ENCODE peak calls at places on chromosomes 3 and 15, in five cellular contexts. One of them, this sample, is unnamed.

GRCh38 chr3:115660646-115661442 is 37.5 kb downstream of the GAP43 start:
- DNase-seq in tibial nerve: no peak
- DNase-seq in B cell: no peak
- DNase-seq in DND-41: no peak
- DNase-seq in H9: no peak
- DNase-seq in this sample: no peak

GRCh38 chr3:98655666-98656065 is 62.3 kb upstream of the CPOX start:
- DNase-seq in tibial nerve: no peak
- DNase-seq in B cell: no peak
- DNase-seq in DND-41: no peak
- DNase-seq in H9: no peak
- DNase-seq in this sample: no peak

GRCh38 chr3:41024031-41024836 is 175.1 kb upstream of the CTNNB1 start:
- DNase-seq in tibial nerve: no peak
- DNase-seq in B cell: no peak
- DNase-seq in DND-41: no peak
- DNase-seq in H9: no peak
- DNase-seq in this sample: no peak

GRCh38 chr3:115819785-115820384 is 196.6 kb downstream of the GAP43 start:
- DNase-seq in tibial nerve: peak; percentile 65
- DNase-seq in B cell: peak; percentile 73
- DNase-seq in DND-41: peak; percentile 75
- DNase-seq in H9: peak; percentile 50
- DNase-seq in this sample: peak; percentile 44

GRCh38 chr3:141457624-141458236 is 29.1 kb upstream of the RASA2 start:
- DNase-seq in tibial nerve: no peak
- DNase-seq in B cell: no peak
- DNase-seq in DND-41: no peak
- DNase-seq in H9: no peak
- DNase-seq in this sample: no peak

GRCh38 chr15:65868546-65869126 is 655 bp upstream of the RAB11A start:
- DNase-seq in tibial nerve: no peak
- DNase-seq in B cell: no peak
- DNase-seq in DND-41: no peak
- DNase-seq in H9: no peak
- DNase-seq in this sample: no peak

GRCh38 chr15:78232951-78233350 is 1.4 kb downstream of the ACSBG1 start:
- DNase-seq in tibial nerve: no peak
- DNase-seq in B cell: no peak
- DNase-seq in DND-41: no peak
- DNase-seq in H9: no peak
- DNase-seq in this sample: no peak

GRCh38 chr3:49006591-49007067 is 562 bp upstream of the WDR6 start:
- DNase-seq in tibial nerve: no peak
- DNase-seq in B cell: no peak
- DNase-seq in DND-41: no peak
- DNase-seq in H9: no peak
- DNase-seq in this sample: peak; percentile 39

GRCh38 chr15:67066041-67067021 is 929 bp downstream of the SMAD3 start:
- DNase-seq in tibial nerve: no peak
- DNase-seq in B cell: peak; percentile 39
- DNase-seq in DND-41: no peak
- DNase-seq in H9: no peak
- DNase-seq in this sample: no peak

GRCh38 chr3:188685789-188686188 is 486.0 kb upstream of the TPRG1 start:
- DNase-seq in tibial nerve: no peak
- DNase-seq in B cell: no peak
- DNase-seq in DND-41: no peak
- DNase-seq in H9: no peak
- DNase-seq in this sample: no peak

GRCh38 chr3:43161684-43162512 is 56.0 kb upstream of the POMGNT2 start:
- DNase-seq in tibial nerve: no peak
- DNase-seq in B cell: no peak
- DNase-seq in DND-41: no peak
- DNase-seq in H9: peak; percentile 55
- DNase-seq in this sample: no peak

GRCh38 chr3:69719723-69720122 is 19.5 kb upstream of the MITF start:
- DNase-seq in tibial nerve: no peak
- DNase-seq in B cell: no peak
- DNase-seq in DND-41: no peak
- DNase-seq in H9: no peak
- DNase-seq in this sample: no peak

GRCh38 chr3:122572940-122573412 is 4.5 kb upstream of the PARP15 start:
- DNase-seq in tibial nerve: no peak
- DNase-seq in B cell: peak; percentile 72
- DNase-seq in DND-41: no peak
- DNase-seq in H9: peak; percentile 67
- DNase-seq in this sample: peak; percentile 41
- TF ChIP-seq CTCF in tibial nerve: no peak
- TF ChIP-seq CTCF in B cell: no peak
- TF ChIP-seq CTCF in DND-41: no peak
- TF ChIP-seq CTCF in H9: no peak
- TF ChIP-seq CTCF in this sample: no peak

GRCh38 chr3:155010416-155010815 is 69.7 kb upstream of the MME start:
- DNase-seq in tibial nerve: no peak
- DNase-seq in B cell: no peak
- DNase-seq in DND-41: no peak
- DNase-seq in H9: no peak
- DNase-seq in this sample: no peak

GRCh38 chr3:155015776-155016451 is 64.2 kb upstream of the MME start:
- DNase-seq in tibial nerve: no peak
- DNase-seq in B cell: no peak
- DNase-seq in DND-41: no peak
- DNase-seq in H9: no peak
- DNase-seq in this sample: no peak

GRCh38 chr3:155012584-155012983 is 67.5 kb upstream of the MME start:
- DNase-seq in tibial nerve: no peak
- DNase-seq in B cell: no peak
- DNase-seq in DND-41: no peak
- DNase-seq in H9: no peak
- DNase-seq in this sample: no peak

GRCh38 chr3:155014953-155015352 is 65.2 kb upstream of the MME start:
- DNase-seq in tibial nerve: no peak
- DNase-seq in B cell: no peak
- DNase-seq in DND-41: no peak
- DNase-seq in H9: no peak
- DNase-seq in this sample: no peak

DNA sequence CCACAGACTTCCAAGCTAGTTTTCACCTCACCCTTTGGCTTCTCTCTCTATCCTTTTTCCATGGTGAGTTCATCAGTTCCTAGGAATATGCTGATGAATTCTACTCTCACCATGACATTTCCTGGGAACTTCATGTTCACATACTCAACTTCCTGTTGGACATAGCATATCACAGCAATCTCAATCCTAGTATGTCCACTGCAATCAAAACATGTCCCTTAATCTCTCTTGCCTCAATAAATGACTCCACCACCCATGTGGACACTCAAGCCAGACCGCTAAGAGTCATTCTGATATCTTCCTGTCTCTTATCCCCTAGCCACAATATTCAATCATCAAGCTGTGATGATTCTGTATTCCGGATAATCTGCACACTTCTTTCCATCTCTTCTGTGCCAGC is 66.7 kb upstream of the MME start:
- DNase-seq in tibial nerve: no peak
- DNase-seq in B cell: no peak
- DNase-seq in DND-41: no peak
- DNase-seq in H9: no peak
- DNase-seq in this sample: no peak
- TF ChIP-seq CTCF in tibial nerve: no peak
- TF ChIP-seq CTCF in B cell: no peak
- TF ChIP-seq CTCF in DND-41: no peak
- TF ChIP-seq CTCF in H9: no peak
- TF ChIP-seq CTCF in this sample: no peak

GRCh38 chr3:179825527-179826246 is 172.8 kb downstream of the USP13 start:
- DNase-seq in tibial nerve: no peak
- DNase-seq in B cell: no peak
- DNase-seq in DND-41: no peak
- DNase-seq in H9: no peak
- DNase-seq in this sample: no peak

GRCh38 chr3:179832333-179832854 is 179.6 kb downstream of the USP13 start:
- DNase-seq in tibial nerve: no peak
- DNase-seq in B cell: no peak
- DNase-seq in DND-41: no peak
- DNase-seq in H9: no peak
- DNase-seq in this sample: no peak

GRCh38 chr3:179826247-179826637 is 173.4 kb downstream of the USP13 start:
- DNase-seq in tibial nerve: no peak
- DNase-seq in B cell: no peak
- DNase-seq in DND-41: no peak
- DNase-seq in H9: no peak
- DNase-seq in this sample: no peak

GRCh38 chr3:179828738-179829137 is 175.9 kb downstream of the USP13 start:
- DNase-seq in tibial nerve: no peak
- DNase-seq in B cell: no peak
- DNase-seq in DND-41: no peak
- DNase-seq in H9: no peak
- DNase-seq in this sample: no peak

DNA sequence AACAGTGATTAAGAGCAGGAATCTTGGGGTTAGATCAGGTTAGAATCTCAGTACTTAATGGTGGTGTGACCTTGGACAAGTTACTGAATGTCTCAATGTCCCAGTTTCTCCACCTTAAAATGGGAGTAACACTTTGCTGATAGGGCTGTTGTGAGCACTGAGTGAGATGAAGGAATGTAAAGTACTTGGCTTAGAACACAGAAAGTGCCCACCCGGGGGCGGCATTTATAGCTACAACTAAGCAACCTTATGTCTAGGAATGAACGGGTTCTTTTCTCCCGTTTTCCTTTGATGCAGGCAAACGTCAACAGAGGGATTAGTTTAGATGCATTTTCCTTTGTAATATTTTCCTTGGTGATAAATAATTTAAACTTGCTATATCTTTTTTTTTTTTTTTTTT is 176.6 kb downstream of the USP13 start:
- DNase-seq in tibial nerve: no peak
- DNase-seq in B cell: no peak
- DNase-seq in DND-41: no peak
- DNase-seq in H9: peak; percentile 38
- DNase-seq in this sample: no peak
- TF ChIP-seq CTCF in tibial nerve: no peak
- TF ChIP-seq CTCF in B cell: no peak
- TF ChIP-seq CTCF in DND-41: no peak
- TF ChIP-seq CTCF in H9: no peak
- TF ChIP-seq CTCF in this sample: no peak

GRCh38 chr3:185519021-185519420 is 20.2 kb upstream of the TMEM41A start:
- DNase-seq in tibial nerve: no peak
- DNase-seq in B cell: no peak
- DNase-seq in DND-41: no peak
- DNase-seq in H9: no peak
- DNase-seq in this sample: no peak
- TF ChIP-seq CTCF in tibial nerve: no peak
- TF ChIP-seq CTCF in B cell: no peak
- TF ChIP-seq CTCF in DND-41: no peak
- TF ChIP-seq CTCF in H9: peak; percentile 47
- TF ChIP-seq CTCF in this sample: no peak

GRCh38 chr15:29750754-29751153 is 71.5 kb downstream of the TJP1 start:
- DNase-seq in tibial nerve: no peak
- DNase-seq in B cell: no peak
- DNase-seq in DND-41: no peak
- DNase-seq in H9: no peak
- DNase-seq in this sample: no peak

GRCh38 chr15:29749365-29750086 is 72.7 kb downstream of the TJP1 start:
- DNase-seq in tibial nerve: no peak
- DNase-seq in B cell: no peak
- DNase-seq in DND-41: no peak
- DNase-seq in H9: peak; percentile 28
- DNase-seq in this sample: no peak

GRCh38 chr15:29747837-29748417 is 74.3 kb downstream of the TJP1 start:
- DNase-seq in tibial nerve: no peak
- DNase-seq in B cell: no peak
- DNase-seq in DND-41: no peak
- DNase-seq in H9: no peak
- DNase-seq in this sample: no peak
- TF ChIP-seq CTCF in tibial nerve: peak; percentile 27
- TF ChIP-seq CTCF in B cell: no peak
- TF ChIP-seq CTCF in DND-41: peak; percentile 58
- TF ChIP-seq CTCF in H9: peak; percentile 33
- TF ChIP-seq CTCF in this sample: no peak

GRCh38 chr3:139627759-139628158 is 50.0 kb downstream of the NMNAT3 start:
- DNase-seq in tibial nerve: no peak
- DNase-seq in B cell: no peak
- DNase-seq in DND-41: no peak
- DNase-seq in H9: no peak
- DNase-seq in this sample: no peak

GRCh38 chr3:139630532-139630931 is 47.2 kb downstream of the NMNAT3 start:
- DNase-seq in tibial nerve: no peak
- DNase-seq in B cell: no peak
- DNase-seq in DND-41: no peak
- DNase-seq in H9: no peak
- DNase-seq in this sample: no peak

GRCh38 chr3:139634236-139634635 is 43.5 kb downstream of the NMNAT3 start:
- DNase-seq in tibial nerve: no peak
- DNase-seq in B cell: no peak
- DNase-seq in DND-41: no peak
- DNase-seq in H9: no peak
- DNase-seq in this sample: no peak

GRCh38 chr3:139633511-139633910 is 44.3 kb downstream of the NMNAT3 start:
- DNase-seq in tibial nerve: no peak
- DNase-seq in B cell: no peak
- DNase-seq in DND-41: no peak
- DNase-seq in H9: no peak
- DNase-seq in this sample: no peak

DNA sequence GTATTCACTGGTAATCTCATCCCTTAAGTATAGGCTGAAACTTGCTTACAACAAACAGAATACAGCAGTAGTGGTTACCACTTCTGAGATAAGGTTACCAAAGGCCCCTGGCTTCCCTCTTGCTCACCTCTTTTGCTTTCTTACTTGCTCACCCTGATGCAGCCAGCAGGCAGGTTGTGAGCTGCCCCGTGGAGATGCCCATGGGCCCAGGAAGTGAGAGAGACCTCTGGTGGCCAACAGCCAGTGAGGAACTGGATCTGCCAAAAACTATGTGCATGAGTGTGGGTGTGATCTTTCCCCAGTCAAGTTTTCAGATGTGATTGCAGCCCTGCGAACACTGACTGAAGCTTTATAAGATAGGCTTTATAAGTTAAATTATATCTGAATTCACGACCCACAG is 48.7 kb downstream of the NMNAT3 start:
- DNase-seq in tibial nerve: no peak
- DNase-seq in B cell: no peak
- DNase-seq in DND-41: peak; percentile 26
- DNase-seq in H9: peak; percentile 71
- DNase-seq in this sample: no peak
- TF ChIP-seq CTCF in tibial nerve: no peak
- TF ChIP-seq CTCF in B cell: no peak
- TF ChIP-seq CTCF in DND-41: peak; percentile 59
- TF ChIP-seq CTCF in H9: peak; percentile 70
- TF ChIP-seq CTCF in this sample: no peak